ENCODE peak calls at places on chromosomes 13 and 19, in four cellular contexts. E is foreskin fibroblast, I is heart right ventricle, T is A549. L is an unnamed sample.

GRCh38 chr13:60000081-60000480 is 163.6 kb downstream of the DIAPH3 start:
- DNase-seq in E (no peak), T (no peak), I (no peak), L (no peak)

GRCh38 chr19:2166741-2167738 is 3.3 kb downstream of the DOT1L start:
- DNase-seq in E (peak; percentile 90), T (peak; percentile 59), I (peak; percentile 85), L (peak; percentile 88)

GRCh38 chr13:26759907-26760834 is at the start of gene GPR12:
- DNase-seq in E (peak; percentile 39), I (no peak), T (no peak), L (no peak)

GRCh38 chr19:31772915-31773314 is 423.7 kb upstream of the TSHZ3 start:
- DNase-seq in I (no peak), T (no peak), E (no peak), L (no peak)

GRCh38 chr13:107968470-107968869 is 246.9 kb downstream of the LIG4 start:
- DNase-seq in I (no peak), T (no peak), E (no peak), L (no peak)

GRCh38 chr13:69324109-69324886 is 783.3 kb upstream of the ATXN8OS start:
- DNase-seq in E (no peak), T (peak; percentile 43), I (no peak), L (no peak)

GRCh38 chr13:95987841-95988240 is 65.4 kb downstream of the UGGT2 start:
- DNase-seq in I (no peak), E (no peak), T (no peak), L (no peak)

GRCh38 chr13:20700288-20700687 is 3.2 kb upstream of the IL17D start:
- DNase-seq in T (no peak), I (no peak), E (no peak), L (no peak)

GRCh38 chr19:55959996-55960675 is 12.5 kb downstream of the NLRP8 start:
- DNase-seq in E (no peak), I (no peak), T (no peak), L (no peak)

GRCh38 chr13:107124730-107125129 is 556.8 kb upstream of the ARGLU1 start:
- DNase-seq in I (no peak), E (no peak), T (no peak), L (no peak)

GRCh38 chr19:23415561-23416191 is 20.4 kb upstream of the ZNF91 start:
- DNase-seq in E (peak; percentile 13), T (no peak), I (peak; percentile 36), L (no peak)

GRCh38 chr13:45681101-45681500 is 21.0 kb upstream of the CBY2 start:
- DNase-seq in E (peak; percentile 22), T (no peak), I (no peak), L (no peak)

GRCh38 chr13:113029487-113030258 is 60.7 kb downstream of the MCF2L start:
- DNase-seq in E (peak; percentile 38), I (no peak), T (peak; percentile 8), L (no peak)

GRCh38 chr13:21897140-21897539 is 226.3 kb downstream of the FGF9 start:
- DNase-seq in I (no peak), T (no peak), E (no peak), L (no peak)

GRCh38 chr13:26961890-26962615 is 201.5 kb upstream of the GPR12 start:
- DNase-seq in E (no peak), T (no peak), I (no peak), L (no peak)

GRCh38 chr13:42014119-42014518 is 34.3 kb upstream of the DGKH start:
- DNase-seq in E (no peak), I (no peak), T (no peak), L (no peak)

GRCh38 chr19:3275068-3275582 is 50.7 kb downstream of the CELF5 start:
- DNase-seq in T (peak; percentile 42), E (no peak), I (no peak), L (no peak)

GRCh38 chr13:89554801-89555200 is 1792.7 kb upstream of the MIR17HG start:
- DNase-seq in T (no peak), E (no peak), I (no peak), L (no peak)

GRCh38 chr13:110015253-110015652 is 228.9 kb upstream of the IRS2 start:
- DNase-seq in E (peak; percentile 56), T (peak; percentile 70), I (no peak), L (no peak)

GRCh38 chr13:70905035-70905434 is 796.8 kb upstream of the KLHL1 start:
- DNase-seq in T (no peak), E (no peak), I (no peak), L (no peak)

GRCh38 chr13:112207124-112207523 is 140.2 kb downstream of the SOX1 start:
- DNase-seq in E (no peak), T (no peak), I (no peak), L (peak; percentile 22)

GRCh38 chr13:20114066-20114465 is 46.8 kb downstream of the GJA3 start:
- DNase-seq in E (no peak), T (no peak), I (no peak), L (no peak)

GRCh38 chr19:7515471-7516226 is at the start of gene ZNF358:
- DNase-seq in E (peak; percentile 90), I (peak; percentile 70), T (peak; percentile 50), L (peak; percentile 82)

GRCh38 chr19:2164020-2164988 is 571 bp downstream of the DOT1L start:
- DNase-seq in T (no peak), I (no peak), E (peak; percentile 47), L (no peak)

GRCh38 chr19:6473652-6474051 is 7.9 kb downstream of the DENND1C start:
- DNase-seq in T (no peak), E (no peak), I (no peak), L (no peak)

GRCh38 chr13:106088094-106088493 is 447.4 kb downstream of the EFNB2 start:
- DNase-seq in E (no peak), T (no peak), I (no peak), L (no peak)

GRCh38 chr13:94967183-94968039 is 255.1 kb upstream of the SOX21 start:
- DNase-seq in I (no peak), T (peak; percentile 38), E (peak; percentile 47), L (no peak)

GRCh38 chr13:21326155-21327030 is 132.7 kb downstream of the ZDHHC20 start:
- DNase-seq in I (no peak), T (no peak), E (peak; percentile 91), L (no peak)

GRCh38 chr13:20492641-20493040 is 33.0 kb downstream of the CRYL1 start:
- DNase-seq in T (peak; percentile 52), I (no peak), E (peak; percentile 62), L (no peak)

GRCh38 chr19:12513531-12514061 is 29.0 kb upstream of the ZNF709 start:
- DNase-seq in T (no peak), I (no peak), E (peak; percentile 3), L (no peak)

GRCh38 chr19:55383279-55383788 is 758 bp downstream of the TMEM238 start:
- DNase-seq in T (no peak), E (no peak), I (no peak), L (no peak)

GRCh38 chr13:42777476-42777875 is 3.9 kb upstream of the FAM216B start:
- DNase-seq in I (no peak), E (peak; percentile 40), T (no peak), L (no peak)

DNA sequence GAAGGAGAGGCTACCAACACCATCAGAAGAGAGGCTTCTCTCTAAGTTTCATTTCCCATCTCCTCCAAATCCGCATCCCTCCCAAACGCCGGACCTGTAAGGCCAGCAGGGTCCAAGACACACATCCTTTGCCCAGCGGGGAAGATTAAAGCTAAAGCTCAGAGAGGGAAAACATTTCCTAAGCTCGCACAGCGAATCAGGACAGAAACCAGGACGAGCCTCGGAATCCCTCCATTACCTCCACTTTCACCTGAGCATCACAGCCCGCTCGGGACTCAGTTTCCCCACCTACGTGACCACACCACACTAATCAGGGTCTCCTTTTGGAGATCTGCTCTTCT is 711 bp upstream of the FOSB start:
- DNase-seq in I (no peak), E (no peak), T (no peak), L (no peak)
- TF ChIP-seq CTCF in I (no peak), E (no peak), T (no peak), L (no peak)

DNA sequence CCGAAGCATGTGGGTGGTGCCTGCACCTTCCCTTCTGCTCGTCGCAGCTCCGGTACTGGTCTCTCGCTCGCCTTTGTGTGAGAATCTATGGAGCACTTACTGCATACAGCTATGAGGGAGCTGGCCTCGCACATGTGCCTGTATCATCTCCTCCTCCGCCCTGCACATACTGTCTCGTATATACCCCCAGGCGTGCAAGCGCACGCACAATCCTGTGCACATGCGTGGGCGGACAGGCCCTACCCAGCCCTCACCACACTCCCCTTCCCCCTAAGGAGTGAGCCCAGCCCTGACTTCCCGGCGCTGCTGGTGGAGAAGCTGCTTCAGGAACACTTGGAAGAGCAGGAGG is 8.7 kb downstream of the PIK3R2 start:
- DNase-seq in T (no peak), E (no peak), I (no peak), L (no peak)
- TF ChIP-seq CTCF in T (no peak), E (no peak), I (no peak), L (no peak)

GRCh38 chr19:34017024-34017423 is 155.3 kb upstream of the LSM14A start:
- DNase-seq in E (no peak), I (no peak), T (peak; percentile 31), L (no peak)
- TF ChIP-seq CTCF in E (no peak), I (no peak), T (no peak), L (no peak)

DNA sequence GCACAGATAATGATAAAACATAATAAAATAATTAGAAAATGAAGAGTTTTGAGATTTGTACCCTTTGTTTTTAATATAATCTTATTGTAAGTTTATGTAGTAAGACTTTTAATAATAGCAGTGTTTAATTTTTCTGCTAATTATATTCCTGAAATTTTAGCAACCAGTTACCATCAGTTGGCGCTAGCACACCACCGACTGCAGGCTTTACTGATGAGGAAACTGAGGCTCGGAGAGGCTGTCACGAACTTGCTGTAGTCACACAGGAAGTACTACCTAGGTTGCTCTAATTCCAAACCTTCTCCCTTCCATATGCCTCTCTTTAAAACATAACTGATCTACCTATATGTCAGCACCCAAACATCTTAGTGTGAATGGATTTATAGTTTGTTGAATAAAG is 1.0 kb upstream of the RFXAP start:
- DNase-seq in E (no peak), I (no peak), T (no peak), L (no peak)
- TF ChIP-seq CTCF in E (no peak), I (no peak), T (peak; percentile 15), L (no peak)

DNA sequence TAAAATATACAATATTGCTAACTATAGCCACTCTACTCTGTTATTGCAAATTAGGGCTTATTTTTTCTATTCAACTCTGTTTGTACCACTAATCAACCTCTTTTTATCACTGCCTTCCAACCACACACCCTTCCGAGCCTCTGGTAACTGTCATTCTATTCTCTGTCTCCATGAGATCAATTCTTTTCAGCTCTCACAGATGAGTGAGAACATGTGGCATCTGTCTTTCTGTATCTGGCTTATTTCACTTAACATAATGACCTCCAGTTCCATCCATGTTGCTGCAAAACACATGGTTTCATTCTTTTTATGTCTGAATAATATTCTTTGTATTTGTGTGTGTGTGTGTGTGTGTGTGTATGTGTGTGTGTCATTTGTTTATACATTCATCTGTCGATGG is 350.1 kb upstream of the DACH1 start:
- DNase-seq in T (no peak), I (no peak), E (no peak), L (no peak)
- TF ChIP-seq CTCF in T (no peak), I (no peak), E (no peak), L (no peak)

GRCh38 chr19:4675346-4675745 is 5.2 kb upstream of the MYDGF start:
- DNase-seq in T (no peak), I (no peak), E (no peak), L (no peak)

GRCh38 chr19:4673726-4674125 is 3.6 kb upstream of the MYDGF start:
- DNase-seq in I (no peak), T (no peak), E (no peak), L (no peak)

GRCh38 chr19:4679416-4679815 is 9.3 kb upstream of the MYDGF start:
- DNase-seq in I (no peak), E (no peak), T (no peak), L (no peak)

GRCh38 chr19:4678881-4679379 is 8.8 kb upstream of the MYDGF start:
- DNase-seq in E (no peak), T (peak; percentile 69), I (no peak), L (no peak)

GRCh38 chr19:4676955-4677731 is 7.0 kb upstream of the MYDGF start:
- DNase-seq in I (peak; percentile 43), E (peak; percentile 72), T (peak; percentile 81), L (no peak)
- TF ChIP-seq CTCF in I (peak; percentile 53), E (peak; percentile 54), T (peak; percentile 42), L (no peak)

L was measured in coronary artery.